ENCODE peak calls at places on chromosomes 3 and 15, in four cellular contexts. One of them, this sample, is unnamed.

GRCh38 chr3:11157406-11157805 is 3.1 kb downstream of the HRH1 start:
- DNase-seq in stimulated activated CD4-positive, alpha-beta T cell treated with anti-CD3 and anti-CD28 coated beads, Interleukin-1b, Interleukin-23, amount 100 ng/mL, for 48 hours: no peak
- DNase-seq in activated gamma-delta T cell treated with Interleukin-2 at 50 U/mL for 16 hours: no peak
- DNase-seq in dorsolateral prefrontal cortex: peak; percentile 31
- DNase-seq in this sample: no peak

GRCh38 chr3:152353578-152353977 is 84.8 kb downstream of the MBNL1 start:
- DNase-seq in stimulated activated CD4-positive, alpha-beta T cell treated with anti-CD3 and anti-CD28 coated beads, Interleukin-1b, Interleukin-23, amount 100 ng/mL, for 48 hours: no peak
- DNase-seq in activated gamma-delta T cell treated with Interleukin-2 at 50 U/mL for 16 hours: no peak
- DNase-seq in dorsolateral prefrontal cortex: no peak
- DNase-seq in this sample: no peak

GRCh38 chr15:78084359-78084750 is 6.8 kb upstream of the TBC1D2B start:
- DNase-seq in stimulated activated CD4-positive, alpha-beta T cell treated with anti-CD3 and anti-CD28 coated beads, Interleukin-1b, Interleukin-23, amount 100 ng/mL, for 48 hours: no peak
- DNase-seq in activated gamma-delta T cell treated with Interleukin-2 at 50 U/mL for 16 hours: no peak
- DNase-seq in dorsolateral prefrontal cortex: no peak
- DNase-seq in this sample: no peak

GRCh38 chr3:130014526-130014925 is 40.0 kb downstream of the TRH start:
- DNase-seq in stimulated activated CD4-positive, alpha-beta T cell treated with anti-CD3 and anti-CD28 coated beads, Interleukin-1b, Interleukin-23, amount 100 ng/mL, for 48 hours: no peak
- DNase-seq in activated gamma-delta T cell treated with Interleukin-2 at 50 U/mL for 16 hours: no peak
- DNase-seq in dorsolateral prefrontal cortex: no peak
- DNase-seq in this sample: no peak

GRCh38 chr3:16216373-16216935 is 42.0 kb downstream of the GALNT15 start:
- DNase-seq in stimulated activated CD4-positive, alpha-beta T cell treated with anti-CD3 and anti-CD28 coated beads, Interleukin-1b, Interleukin-23, amount 100 ng/mL, for 48 hours: no peak
- DNase-seq in activated gamma-delta T cell treated with Interleukin-2 at 50 U/mL for 16 hours: no peak
- DNase-seq in dorsolateral prefrontal cortex: no peak
- DNase-seq in this sample: no peak

GRCh38 chr3:86969500-86970189 is 21.3 kb downstream of the VGLL3 start:
- DNase-seq in stimulated activated CD4-positive, alpha-beta T cell treated with anti-CD3 and anti-CD28 coated beads, Interleukin-1b, Interleukin-23, amount 100 ng/mL, for 48 hours: no peak
- DNase-seq in activated gamma-delta T cell treated with Interleukin-2 at 50 U/mL for 16 hours: no peak
- DNase-seq in dorsolateral prefrontal cortex: peak; percentile 12
- DNase-seq in this sample: peak; percentile 28

GRCh38 chr3:184688251-184688851 is 23.5 kb downstream of the MAGEF1 start:
- DNase-seq in stimulated activated CD4-positive, alpha-beta T cell treated with anti-CD3 and anti-CD28 coated beads, Interleukin-1b, Interleukin-23, amount 100 ng/mL, for 48 hours: no peak
- DNase-seq in activated gamma-delta T cell treated with Interleukin-2 at 50 U/mL for 16 hours: no peak
- DNase-seq in dorsolateral prefrontal cortex: no peak
- DNase-seq in this sample: no peak

GRCh38 chr3:4744405-4745239 is 234.6 kb upstream of the BHLHE40 start:
- DNase-seq in stimulated activated CD4-positive, alpha-beta T cell treated with anti-CD3 and anti-CD28 coated beads, Interleukin-1b, Interleukin-23, amount 100 ng/mL, for 48 hours: no peak
- DNase-seq in activated gamma-delta T cell treated with Interleukin-2 at 50 U/mL for 16 hours: no peak
- DNase-seq in dorsolateral prefrontal cortex: no peak
- DNase-seq in this sample: no peak

GRCh38 chr15:75676688-75677475 is 29.2 kb downstream of the SNX33 start:
- DNase-seq in stimulated activated CD4-positive, alpha-beta T cell treated with anti-CD3 and anti-CD28 coated beads, Interleukin-1b, Interleukin-23, amount 100 ng/mL, for 48 hours: no peak
- DNase-seq in activated gamma-delta T cell treated with Interleukin-2 at 50 U/mL for 16 hours: no peak
- DNase-seq in dorsolateral prefrontal cortex: no peak
- DNase-seq in this sample: no peak

GRCh38 chr3:57917611-57918010 is 90.6 kb upstream of the FLNB start:
- DNase-seq in stimulated activated CD4-positive, alpha-beta T cell treated with anti-CD3 and anti-CD28 coated beads, Interleukin-1b, Interleukin-23, amount 100 ng/mL, for 48 hours: no peak
- DNase-seq in activated gamma-delta T cell treated with Interleukin-2 at 50 U/mL for 16 hours: no peak
- DNase-seq in dorsolateral prefrontal cortex: no peak
- DNase-seq in this sample: no peak

GRCh38 chr3:172317984-172318383 is 130.3 kb downstream of the GHSR start:
- DNase-seq in stimulated activated CD4-positive, alpha-beta T cell treated with anti-CD3 and anti-CD28 coated beads, Interleukin-1b, Interleukin-23, amount 100 ng/mL, for 48 hours: no peak
- DNase-seq in activated gamma-delta T cell treated with Interleukin-2 at 50 U/mL for 16 hours: no peak
- DNase-seq in dorsolateral prefrontal cortex: no peak
- DNase-seq in this sample: no peak

GRCh38 chr15:96247631-96248305 is 82.7 kb upstream of the NR2F2 start:
- DNase-seq in stimulated activated CD4-positive, alpha-beta T cell treated with anti-CD3 and anti-CD28 coated beads, Interleukin-1b, Interleukin-23, amount 100 ng/mL, for 48 hours: no peak
- DNase-seq in activated gamma-delta T cell treated with Interleukin-2 at 50 U/mL for 16 hours: no peak
- DNase-seq in dorsolateral prefrontal cortex: no peak
- DNase-seq in this sample: no peak

GRCh38 chr15:84633311-84634227 is 20.5 kb downstream of the WDR73 start:
- DNase-seq in stimulated activated CD4-positive, alpha-beta T cell treated with anti-CD3 and anti-CD28 coated beads, Interleukin-1b, Interleukin-23, amount 100 ng/mL, for 48 hours: peak; percentile 69
- DNase-seq in activated gamma-delta T cell treated with Interleukin-2 at 50 U/mL for 16 hours: peak; percentile 54
- DNase-seq in dorsolateral prefrontal cortex: peak; percentile 39
- DNase-seq in this sample: peak; percentile 73

This sample was measured in activated CD4-positive, alpha-beta memory T cell treated with anti-CD3 and anti-CD28 coated beads for 36 hours.